ENCODE peak calls at places on chromosomes 3 and 15, in eight cellular contexts. One of them, this sample, is unnamed.

GRCh38 chr3:126287171-126287535 is 70.1 kb downstream of the KLF15 start:
- DNase-seq in naive thymus-derived CD4-positive, alpha-beta T cell: no peak
- DNase-seq in tibial artery: no peak
- DNase-seq in right lobe of liver: no peak
- DNase-seq in body of pancreas: no peak
- DNase-seq in A549: no peak
- DNase-seq in tibial nerve: no peak
- DNase-seq in pancreas: no peak
- DNase-seq in this sample: no peak

GRCh38 chr3:121295966-121296365 is 249.8 kb downstream of the POLQ start:
- DNase-seq in pancreas: no peak
- DNase-seq in right lobe of liver: no peak
- DNase-seq in tibial artery: no peak
- DNase-seq in A549: no peak
- DNase-seq in naive thymus-derived CD4-positive, alpha-beta T cell: no peak
- DNase-seq in body of pancreas: no peak
- DNase-seq in tibial nerve: no peak
- DNase-seq in this sample: no peak

GRCh38 chr3:59935025-59935424 is 885.2 kb upstream of the CFAP20DC start:
- DNase-seq in naive thymus-derived CD4-positive, alpha-beta T cell: no peak
- DNase-seq in pancreas: no peak
- DNase-seq in tibial artery: no peak
- DNase-seq in right lobe of liver: no peak
- DNase-seq in tibial nerve: no peak
- DNase-seq in A549: no peak
- DNase-seq in body of pancreas: no peak
- DNase-seq in this sample: no peak

GRCh38 chr3:115830764-115831395 is 207.6 kb downstream of the GAP43 start:
- DNase-seq in tibial artery: no peak
- DNase-seq in body of pancreas: no peak
- DNase-seq in naive thymus-derived CD4-positive, alpha-beta T cell: no peak
- DNase-seq in right lobe of liver: no peak
- DNase-seq in tibial nerve: no peak
- DNase-seq in A549: no peak
- DNase-seq in pancreas: no peak
- DNase-seq in this sample: no peak

GRCh38 chr3:72442755-72443154 is 405.5 kb downstream of the SHQ1 start:
- DNase-seq in tibial nerve: no peak
- DNase-seq in right lobe of liver: no peak
- DNase-seq in body of pancreas: no peak
- DNase-seq in naive thymus-derived CD4-positive, alpha-beta T cell: no peak
- DNase-seq in pancreas: no peak
- DNase-seq in tibial artery: no peak
- DNase-seq in A549: no peak
- DNase-seq in this sample: no peak

GRCh38 chr15:37586976-37587375 is 347.5 kb upstream of the TMCO5A start:
- DNase-seq in naive thymus-derived CD4-positive, alpha-beta T cell: no peak
- DNase-seq in tibial artery: no peak
- DNase-seq in tibial nerve: no peak
- DNase-seq in A549: no peak
- DNase-seq in right lobe of liver: no peak
- DNase-seq in pancreas: no peak
- DNase-seq in body of pancreas: no peak
- DNase-seq in this sample: no peak

GRCh38 chr15:41218851-41219250 is 11.7 kb downstream of the EXD1 start:
- DNase-seq in A549: no peak
- DNase-seq in right lobe of liver: no peak
- DNase-seq in pancreas: no peak
- DNase-seq in naive thymus-derived CD4-positive, alpha-beta T cell: no peak
- DNase-seq in tibial artery: no peak
- DNase-seq in body of pancreas: no peak
- DNase-seq in tibial nerve: no peak
- DNase-seq in this sample: no peak

GRCh38 chr3:2770451-2770850 is 339.7 kb downstream of the IL5RA start:
- DNase-seq in pancreas: no peak
- DNase-seq in naive thymus-derived CD4-positive, alpha-beta T cell: no peak
- DNase-seq in tibial nerve: no peak
- DNase-seq in A549: no peak
- DNase-seq in right lobe of liver: no peak
- DNase-seq in body of pancreas: no peak
- DNase-seq in tibial artery: no peak
- DNase-seq in this sample: no peak

GRCh38 chr3:78506581-78507195 is 1261.1 kb downstream of the ROBO1 start:
- DNase-seq in A549: no peak
- DNase-seq in body of pancreas: no peak
- DNase-seq in naive thymus-derived CD4-positive, alpha-beta T cell: no peak
- DNase-seq in tibial artery: no peak
- DNase-seq in pancreas: no peak
- DNase-seq in right lobe of liver: no peak
- DNase-seq in tibial nerve: no peak
- DNase-seq in this sample: no peak

GRCh38 chr3:1953519-1953918 is 145.1 kb upstream of the CNTN4 start:
- DNase-seq in tibial artery: no peak
- DNase-seq in pancreas: no peak
- DNase-seq in right lobe of liver: no peak
- DNase-seq in tibial nerve: no peak
- DNase-seq in naive thymus-derived CD4-positive, alpha-beta T cell: no peak
- DNase-seq in A549: no peak
- DNase-seq in body of pancreas: no peak
- DNase-seq in this sample: no peak

GRCh38 chr3:129611446-129611800 is 4.9 kb upstream of the PLXND1 start:
- DNase-seq in pancreas: peak; percentile 16
- DNase-seq in body of pancreas: no peak
- DNase-seq in naive thymus-derived CD4-positive, alpha-beta T cell: no peak
- DNase-seq in right lobe of liver: no peak
- DNase-seq in tibial nerve: no peak
- DNase-seq in tibial artery: no peak
- DNase-seq in A549: no peak
- DNase-seq in this sample: no peak

GRCh38 chr3:139427283-139428060 is 38.0 kb upstream of the COPB2 start:
- DNase-seq in tibial nerve: peak; percentile 49
- DNase-seq in body of pancreas: peak; percentile 65
- DNase-seq in tibial artery: no peak
- DNase-seq in pancreas: no peak
- DNase-seq in right lobe of liver: no peak
- DNase-seq in A549: peak; percentile 60
- DNase-seq in naive thymus-derived CD4-positive, alpha-beta T cell: peak; percentile 38
- DNase-seq in this sample: no peak

GRCh38 chr3:119679874-119680273 is 2.7 kb upstream of the COX17 start:
- DNase-seq in tibial artery: no peak
- DNase-seq in tibial nerve: no peak
- DNase-seq in pancreas: no peak
- DNase-seq in body of pancreas: no peak
- DNase-seq in A549: no peak
- DNase-seq in naive thymus-derived CD4-positive, alpha-beta T cell: no peak
- DNase-seq in right lobe of liver: no peak
- DNase-seq in this sample: no peak

GRCh38 chr15:93614446-93615104 is 525.6 kb upstream of the RGMA start:
- DNase-seq in body of pancreas: no peak
- DNase-seq in tibial artery: no peak
- DNase-seq in naive thymus-derived CD4-positive, alpha-beta T cell: no peak
- DNase-seq in tibial nerve: no peak
- DNase-seq in A549: no peak
- DNase-seq in pancreas: no peak
- DNase-seq in right lobe of liver: no peak
- DNase-seq in this sample: no peak

GRCh38 chr15:93610944-93611343 is 521.9 kb upstream of the RGMA start:
- DNase-seq in tibial nerve: no peak
- DNase-seq in A549: no peak
- DNase-seq in tibial artery: no peak
- DNase-seq in naive thymus-derived CD4-positive, alpha-beta T cell: no peak
- DNase-seq in body of pancreas: no peak
- DNase-seq in right lobe of liver: no peak
- DNase-seq in pancreas: no peak
- DNase-seq in this sample: no peak

GRCh38 chr15:93603550-93603949 is 514.5 kb upstream of the RGMA start:
- DNase-seq in tibial artery: no peak
- DNase-seq in body of pancreas: no peak
- DNase-seq in A549: no peak
- DNase-seq in tibial nerve: no peak
- DNase-seq in pancreas: no peak
- DNase-seq in right lobe of liver: no peak
- DNase-seq in naive thymus-derived CD4-positive, alpha-beta T cell: no peak
- DNase-seq in this sample: no peak

DNA sequence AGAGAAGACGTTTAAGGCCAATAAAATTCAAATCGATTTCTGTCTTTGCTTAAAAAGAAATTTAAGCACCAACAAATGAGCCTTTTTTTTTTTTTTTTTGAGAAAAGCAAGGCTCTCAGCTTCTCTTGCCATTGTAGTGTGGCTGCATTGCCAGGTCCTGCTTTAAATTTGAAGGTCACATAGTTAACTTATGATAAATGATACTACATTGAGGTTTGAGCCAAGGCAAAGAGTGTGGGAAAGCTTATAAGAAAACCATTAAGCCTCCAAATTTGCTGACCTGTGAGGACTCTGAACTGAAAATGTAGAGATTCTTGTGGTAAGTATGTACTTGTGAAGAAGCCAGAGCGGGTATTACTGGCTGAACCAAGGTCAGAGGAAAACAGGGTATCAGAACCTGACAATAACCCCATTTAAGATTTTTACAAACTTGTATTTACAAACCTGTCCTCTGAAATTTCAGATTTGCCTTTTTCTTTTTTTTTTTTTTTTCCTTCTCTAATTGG is 519.7 kb upstream of the RGMA start:
- DNase-seq in tibial nerve: no peak
- DNase-seq in A549: no peak
- DNase-seq in pancreas: no peak
- DNase-seq in body of pancreas: peak; percentile 5
- DNase-seq in right lobe of liver: no peak
- DNase-seq in tibial artery: no peak
- DNase-seq in naive thymus-derived CD4-positive, alpha-beta T cell: no peak
- DNase-seq in this sample: no peak
- H3K4me1 ChIP-seq in tibial nerve: no peaks in the 10 kb centered on the region
- H3K4me1 ChIP-seq in A549: no peaks in the 10 kb centered on the region
- H3K4me1 ChIP-seq in pancreas: peaks cover 8% of the 10 kb centered on the region
- H3K4me1 ChIP-seq in body of pancreas: peaks cover 10% of the 10 kb centered on the region
- H3K4me1 ChIP-seq in right lobe of liver: no peaks in the 10 kb centered on the region
- H3K4me1 ChIP-seq in tibial artery: no peaks in the 10 kb centered on the region
- H3K4me1 ChIP-seq in naive thymus-derived CD4-positive, alpha-beta T cell: no peaks in the 10 kb centered on the region
- H3K4me1 ChIP-seq in this sample: peaks cover 2% of the 10 kb centered on the region

DNA sequence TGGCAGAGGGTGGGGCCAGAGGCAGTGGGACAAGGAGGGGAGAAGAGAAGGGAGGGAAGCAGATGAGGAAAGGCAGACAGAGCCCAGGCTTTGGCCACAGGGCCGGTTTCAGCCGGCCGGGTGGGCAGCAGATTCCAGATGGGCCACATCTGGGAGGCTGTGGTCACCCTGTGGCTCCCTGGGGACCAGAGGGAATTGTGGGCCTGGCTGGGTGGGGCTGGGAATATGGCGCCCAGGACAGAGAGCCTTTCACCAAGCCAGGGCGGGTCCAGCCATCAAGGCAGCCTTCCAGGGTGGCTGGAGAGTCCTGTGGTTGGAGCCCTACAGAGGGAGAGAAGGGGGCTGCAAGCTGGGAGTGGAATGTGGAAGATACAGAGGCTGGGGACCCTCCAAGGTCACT is 18.9 kb downstream of the PTH1R start:
- DNase-seq in tibial nerve: no peak
- DNase-seq in body of pancreas: no peak
- DNase-seq in pancreas: no peak
- DNase-seq in tibial artery: no peak
- DNase-seq in right lobe of liver: peak; percentile 38
- DNase-seq in A549: no peak
- DNase-seq in naive thymus-derived CD4-positive, alpha-beta T cell: no peak
- DNase-seq in this sample: no peak
- H3K4me1 ChIP-seq in tibial nerve: peaks cover 30% of the 10 kb centered on the region
- H3K4me1 ChIP-seq in body of pancreas: peaks cover 21% of the 10 kb centered on the region
- H3K4me1 ChIP-seq in pancreas: peaks cover 3% of the 10 kb centered on the region
- H3K4me1 ChIP-seq in tibial artery: no peaks in the 10 kb centered on the region
- H3K4me1 ChIP-seq in right lobe of liver: peaks cover 6% of the 10 kb centered on the region
- H3K4me1 ChIP-seq in A549: peaks cover 9% of the 10 kb centered on the region
- H3K4me1 ChIP-seq in naive thymus-derived CD4-positive, alpha-beta T cell: no peaks in the 10 kb centered on the region
- H3K4me1 ChIP-seq in this sample: peaks cover 7% of the 10 kb centered on the region

DNA sequence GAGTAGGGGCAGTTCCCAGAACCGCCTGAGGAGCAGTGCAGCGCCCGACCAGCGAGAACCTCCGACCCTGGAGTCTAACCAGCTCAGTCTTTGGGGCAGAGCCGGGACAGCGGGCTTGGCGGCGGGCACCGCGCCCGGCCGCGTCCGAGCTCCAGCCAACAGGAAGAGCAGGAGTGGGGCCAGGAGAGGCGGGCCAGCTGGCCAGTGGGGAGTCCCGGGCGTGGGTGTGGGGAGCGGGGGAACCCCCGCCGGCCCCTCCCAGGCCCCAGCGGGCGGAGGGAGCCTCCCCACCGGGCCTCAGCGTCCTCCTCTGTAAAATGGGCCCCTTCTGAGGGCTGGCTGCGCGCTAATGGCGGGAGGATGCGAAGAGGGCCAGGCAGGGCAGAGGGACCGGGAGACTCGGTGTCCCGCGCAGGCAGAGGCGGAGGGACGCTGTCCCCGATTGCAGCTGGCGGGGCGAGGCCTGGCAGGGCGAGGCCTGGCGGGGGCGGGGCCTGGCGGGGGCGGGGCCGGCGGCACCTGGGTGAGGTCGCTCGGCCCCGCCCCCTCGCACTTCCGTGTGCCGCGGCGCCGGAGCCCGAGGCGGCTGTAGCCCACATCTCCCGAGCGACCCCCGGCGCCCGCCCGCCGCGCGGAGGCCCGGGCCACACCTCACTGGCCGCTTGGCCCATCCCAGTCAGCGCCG is at the start of gene PRKCD:
- DNase-seq in A549: peak; percentile 68
- DNase-seq in tibial nerve: peak; percentile 51
- DNase-seq in pancreas: peak; percentile 95
- DNase-seq in right lobe of liver: peak; percentile 94
- DNase-seq in tibial artery: peak; percentile 85
- DNase-seq in naive thymus-derived CD4-positive, alpha-beta T cell: peak; percentile 64
- DNase-seq in body of pancreas: peak; percentile 94
- DNase-seq in this sample: peak; percentile 84
- H3K4me1 ChIP-seq in A549: peaks cover 29% of the 10 kb centered on the region
- H3K4me1 ChIP-seq in tibial nerve: peaks cover 17% of the 10 kb centered on the region
- H3K4me1 ChIP-seq in pancreas: peaks cover 41% of the 10 kb centered on the region
- H3K4me1 ChIP-seq in right lobe of liver: peaks cover 19% of the 10 kb centered on the region
- H3K4me1 ChIP-seq in tibial artery: no peaks in the 10 kb centered on the region
- H3K4me1 ChIP-seq in naive thymus-derived CD4-positive, alpha-beta T cell: peaks cover 22% of the 10 kb centered on the region
- H3K4me1 ChIP-seq in body of pancreas: peaks cover 76% of the 10 kb centered on the region
- H3K4me1 ChIP-seq in this sample: peaks cover 10% of the 10 kb centered on the region

GRCh38 chr3:8767667-8768363 is 1.6 kb downstream of the OXTR start:
- DNase-seq in body of pancreas: peak; percentile 53
- DNase-seq in tibial artery: no peak
- DNase-seq in naive thymus-derived CD4-positive, alpha-beta T cell: no peak
- DNase-seq in right lobe of liver: no peak
- DNase-seq in pancreas: peak; percentile 47
- DNase-seq in A549: no peak
- DNase-seq in tibial nerve: no peak
- DNase-seq in this sample: peak; percentile 38

GRCh38 chr3:8766148-8766547 is 3.3 kb downstream of the OXTR start:
- DNase-seq in pancreas: no peak
- DNase-seq in body of pancreas: no peak
- DNase-seq in tibial nerve: no peak
- DNase-seq in right lobe of liver: no peak
- DNase-seq in A549: no peak
- DNase-seq in tibial artery: no peak
- DNase-seq in naive thymus-derived CD4-positive, alpha-beta T cell: no peak
- DNase-seq in this sample: no peak

GRCh38 chr3:8767181-8767666 is 2.2 kb downstream of the OXTR start:
- DNase-seq in pancreas: no peak
- DNase-seq in A549: no peak
- DNase-seq in tibial nerve: no peak
- DNase-seq in body of pancreas: no peak
- DNase-seq in tibial artery: no peak
- DNase-seq in right lobe of liver: no peak
- DNase-seq in naive thymus-derived CD4-positive, alpha-beta T cell: no peak
- DNase-seq in this sample: no peak

GRCh38 chr3:8764528-8764927 is 4.9 kb downstream of the OXTR start:
- DNase-seq in A549: no peak
- DNase-seq in right lobe of liver: no peak
- DNase-seq in tibial artery: no peak
- DNase-seq in tibial nerve: no peak
- DNase-seq in naive thymus-derived CD4-positive, alpha-beta T cell: no peak
- DNase-seq in pancreas: no peak
- DNase-seq in body of pancreas: no peak
- DNase-seq in this sample: no peak

GRCh38 chr3:8765528-8765927 is 3.9 kb downstream of the OXTR start:
- DNase-seq in body of pancreas: no peak
- DNase-seq in pancreas: no peak
- DNase-seq in tibial nerve: no peak
- DNase-seq in right lobe of liver: no peak
- DNase-seq in tibial artery: no peak
- DNase-seq in naive thymus-derived CD4-positive, alpha-beta T cell: no peak
- DNase-seq in A549: no peak
- DNase-seq in this sample: no peak
- H3K4me1 ChIP-seq in body of pancreas: peaks cover 26% of the 10 kb centered on the region
- H3K4me1 ChIP-seq in pancreas: no peaks in the 10 kb centered on the region
- H3K4me1 ChIP-seq in tibial nerve: peaks cover 8% of the 10 kb centered on the region
- H3K4me1 ChIP-seq in right lobe of liver: peaks cover 13% of the 10 kb centered on the region
- H3K4me1 ChIP-seq in tibial artery: no peaks in the 10 kb centered on the region
- H3K4me1 ChIP-seq in naive thymus-derived CD4-positive, alpha-beta T cell: peaks cover 6% of the 10 kb centered on the region
- H3K4me1 ChIP-seq in A549: no peaks in the 10 kb centered on the region
- H3K4me1 ChIP-seq in this sample: peaks cover 11% of the 10 kb centered on the region